ENCODE peak calls at places on chromosomes 16 and 17, in four cellular contexts. One of them, this sample, is unnamed.

GRCh38 chr16:74724820-74725549 is 24.3 kb upstream of the MLKL start:
- DNase-seq in neural crest cell: peak; percentile 21
- DNase-seq in head of caudate nucleus: peak; percentile 96
- DNase-seq in activated CD4-positive, alpha-beta T cell treated with anti-CD3 and anti-CD28 coated beads, Interleukin-2, amount 50 U/mL, for 4 hours: no peak
- DNase-seq in this sample: no peak

GRCh38 chr16:26688105-26688504 is 378.6 kb upstream of the C16orf82 start:
- DNase-seq in neural crest cell: no peak
- DNase-seq in activated CD4-positive, alpha-beta T cell treated with anti-CD3 and anti-CD28 coated beads, Interleukin-2, amount 50 U/mL, for 4 hours: no peak
- DNase-seq in head of caudate nucleus: peak; percentile 48
- DNase-seq in this sample: no peak

GRCh38 chr17:39787743-39788484 is 50.2 kb downstream of the GRB7 start:
- DNase-seq in activated CD4-positive, alpha-beta T cell treated with anti-CD3 and anti-CD28 coated beads, Interleukin-2, amount 50 U/mL, for 4 hours: no peak
- DNase-seq in head of caudate nucleus: no peak
- DNase-seq in neural crest cell: no peak
- DNase-seq in this sample: no peak

GRCh38 chr16:51431517-51432241 is 280.6 kb upstream of the SALL1 start:
- DNase-seq in activated CD4-positive, alpha-beta T cell treated with anti-CD3 and anti-CD28 coated beads, Interleukin-2, amount 50 U/mL, for 4 hours: no peak
- DNase-seq in head of caudate nucleus: peak; percentile 67
- DNase-seq in neural crest cell: no peak
- DNase-seq in this sample: no peak

GRCh38 chr16:3578610-3579551 is 1.7 kb upstream of the NLRC3 start:
- DNase-seq in head of caudate nucleus: no peak
- DNase-seq in activated CD4-positive, alpha-beta T cell treated with anti-CD3 and anti-CD28 coated beads, Interleukin-2, amount 50 U/mL, for 4 hours: no peak
- DNase-seq in neural crest cell: no peak
- DNase-seq in this sample: no peak

GRCh38 chr17:9240659-9241370 is 219.5 kb downstream of the NTN1 start:
- DNase-seq in neural crest cell: peak; percentile 56
- DNase-seq in activated CD4-positive, alpha-beta T cell treated with anti-CD3 and anti-CD28 coated beads, Interleukin-2, amount 50 U/mL, for 4 hours: no peak
- DNase-seq in head of caudate nucleus: peak; percentile 46
- DNase-seq in this sample: no peak

GRCh38 chr17:39867084-39867890 is 715 bp upstream of the ZPBP2 start:
- DNase-seq in activated CD4-positive, alpha-beta T cell treated with anti-CD3 and anti-CD28 coated beads, Interleukin-2, amount 50 U/mL, for 4 hours: peak; percentile 58
- DNase-seq in head of caudate nucleus: no peak
- DNase-seq in neural crest cell: no peak
- DNase-seq in this sample: no peak

GRCh38 chr16:89038221-89038721 is 55.4 kb upstream of the ACSF3 start:
- DNase-seq in neural crest cell: no peak
- DNase-seq in head of caudate nucleus: no peak
- DNase-seq in activated CD4-positive, alpha-beta T cell treated with anti-CD3 and anti-CD28 coated beads, Interleukin-2, amount 50 U/mL, for 4 hours: no peak
- DNase-seq in this sample: no peak

GRCh38 chr17:61394630-61395408 is 4.8 kb upstream of the TBX2 start:
- DNase-seq in head of caudate nucleus: no peak
- DNase-seq in neural crest cell: no peak
- DNase-seq in activated CD4-positive, alpha-beta T cell treated with anti-CD3 and anti-CD28 coated beads, Interleukin-2, amount 50 U/mL, for 4 hours: no peak
- DNase-seq in this sample: no peak

This sample was measured in NCI-H345.